ENCODE peak calls at places on chromosomes 7 and 10, in four cellular contexts. Q, X, N and E are unnamed samples.
A peak's percentile ranks its signal among the peaks of the same experiment; 100 is the strongest.

GRCh38 chr10:92552310-92552709 is 21.6 kb downstream of the IDE start:
- DNase-seq in N (no peak), Q (no peak), X (no peak), E (peak; percentile 25)

GRCh38 chr7:140541513-140542192 is 62.3 kb upstream of the MKRN1 start:
- DNase-seq in Q (peak; percentile 95), X (no peak), N (peak; percentile 25), E (no peak)

GRCh38 chr7:144820557-144820956 is 15.3 kb downstream of the TPK1 start:
- DNase-seq in X (no peak), Q (no peak), N (no peak), E (no peak)

GRCh38 chr10:131997366-131998049 is 15.8 kb upstream of the BNIP3 start:
- DNase-seq in N (peak; percentile 75), X (no peak), Q (peak; percentile 28), E (no peak)

GRCh38 chr10:137031-137430 is 1.8 kb downstream of the ZMYND11 start:
- DNase-seq in X (peak; percentile 35), Q (peak; percentile 67), N (peak; percentile 17), E (peak; percentile 59)

GRCh38 chr7:157389951-157390730 is 53.3 kb downstream of the DNAJB6 start:
- DNase-seq in Q (no peak), X (no peak), N (no peak), E (peak; percentile 99)

GRCh38 chr7:3043544-3044395 is at the start of gene CARD11:
- DNase-seq in N (peak; percentile 21), Q (no peak), X (peak; percentile 83), E (no peak)

GRCh38 chr10:1963341-1963740 is 226.0 kb upstream of the ADARB2 start:
- DNase-seq in Q (no peak), X (no peak), N (no peak), E (no peak)

GRCh38 chr7:152588350-152588749 is 87.6 kb downstream of the XRCC2 start:
- DNase-seq in Q (no peak), N (no peak), X (no peak), E (no peak)

GRCh38 chr10:3500408-3500856 is 284.6 kb downstream of the KLF6 start:
- DNase-seq in Q (peak; percentile 88), N (no peak), X (no peak), E (no peak)

GRCh38 chr10:132897516-132898381 is 44.6 kb downstream of the CFAP46 start:
- DNase-seq in X (no peak), N (no peak), Q (no peak), E (no peak)

GRCh38 chr7:40015790-40016296 is 65.8 kb downstream of the CDK13 start:
- DNase-seq in Q (no peak), N (peak; percentile 53), X (no peak), E (peak; percentile 50)

GRCh38 chr10:68073631-68074403 is 1.3 kb downstream of the HERC4 start:
- DNase-seq in X (no peak), N (peak; percentile 61), Q (no peak), E (peak; percentile 52)

GRCh38 chr10:113594673-113595072 is 41.8 kb downstream of the HABP2 start:
- DNase-seq in X (no peak), N (no peak), Q (no peak), E (no peak)

GRCh38 chr10:120069700-120070099 is 177.2 kb downstream of the SEC23IP start:
- DNase-seq in N (no peak), Q (no peak), X (no peak), E (no peak)

GRCh38 chr7:45136106-45137060 is 21.2 kb upstream of the RAMP3 start:
- DNase-seq in N (peak; percentile 73), Q (peak; percentile 90), X (peak; percentile 77), E (peak; percentile 94)

GRCh38 chr10:49518982-49519578 is 19.8 kb downstream of the ERCC6 start:
- DNase-seq in N (peak; percentile 62), Q (peak; percentile 59), X (peak; percentile 81), E (peak; percentile 59)

GRCh38 chr10:78572565-78572964 is 496.2 kb upstream of the ZMIZ1 start:
- DNase-seq in Q (no peak), N (no peak), X (no peak), E (no peak)
- TF ChIP-seq MYC in Q (no peak), N (no peak), X (no peak), E (no peak)

GRCh38 chr10:102775973-102776669 is 32.4 kb downstream of the WBP1L start:
- DNase-seq in X (peak; percentile 24), Q (no peak), N (peak; percentile 98), E (no peak)

GRCh38 chr10:102775201-102775972 is 31.6 kb downstream of the WBP1L start:
- DNase-seq in N (peak; percentile 45), X (no peak), Q (no peak), E (no peak)

GRCh38 chr10:102777696-102778530 is 34.2 kb downstream of the WBP1L start:
- DNase-seq in Q (no peak), X (no peak), N (no peak), E (no peak)

GRCh38 chr10:102778781-102779180 is 35.0 kb downstream of the WBP1L start:
- DNase-seq in N (no peak), Q (no peak), X (no peak), E (no peak)

GRCh38 chr10:102776779-102777417 is 33.1 kb downstream of the WBP1L start:
- DNase-seq in Q (no peak), N (peak; percentile 92), X (peak; percentile 68), E (no peak)
- TF ChIP-seq POLR2A in Q (no peak), N (peak; percentile 62), X (no peak), E (no peak)

GRCh38 chr7:116771640-116772039 is 90.7 kb upstream of the CAPZA2 start:
- DNase-seq in X (no peak), Q (no peak), N (no peak), E (no peak)
- H3K4me3 ChIP-seq in X (no peak overlapping the region), Q (no peak overlapping the region), N (no peak overlapping the region), E (no peak overlapping the region)

GRCh38 chr10:63707254-63707910 is 186.2 kb downstream of the REEP3 start:
- DNase-seq in N (peak; percentile 99), X (peak; percentile 37), Q (peak; percentile 75), E (peak; percentile 88)
- TF ChIP-seq MYC in N (no peak), X (no peak), Q (no peak), E (no peak)

GRCh38 chr10:24723788-24724380 is at the start of gene ARHGAP21:
- DNase-seq in X (peak; percentile 68), N (peak; percentile 73), Q (peak; percentile 53), E (peak; percentile 62)
- TF ChIP-seq POLR2A in X (no peak), N (no peak), Q (no peak), E (no peak)

GRCh38 chr10:124091646-124092269 is 1.6 kb downstream of the CHST15 start:
- DNase-seq in Q (peak; percentile 21), X (no peak), N (peak; percentile 38), E (no peak)

GRCh38 chr10:124087672-124088634 is 5.4 kb downstream of the CHST15 start:
- DNase-seq in Q (no peak), N (no peak), X (no peak), E (no peak)

GRCh38 chr10:124088944-124089343 is 4.5 kb downstream of the CHST15 start:
- DNase-seq in N (no peak), Q (no peak), X (no peak), E (no peak)

GRCh38 chr10:124090630-124091209 is 2.7 kb downstream of the CHST15 start:
- DNase-seq in Q (no peak), N (no peak), X (no peak), E (no peak)

DNA sequence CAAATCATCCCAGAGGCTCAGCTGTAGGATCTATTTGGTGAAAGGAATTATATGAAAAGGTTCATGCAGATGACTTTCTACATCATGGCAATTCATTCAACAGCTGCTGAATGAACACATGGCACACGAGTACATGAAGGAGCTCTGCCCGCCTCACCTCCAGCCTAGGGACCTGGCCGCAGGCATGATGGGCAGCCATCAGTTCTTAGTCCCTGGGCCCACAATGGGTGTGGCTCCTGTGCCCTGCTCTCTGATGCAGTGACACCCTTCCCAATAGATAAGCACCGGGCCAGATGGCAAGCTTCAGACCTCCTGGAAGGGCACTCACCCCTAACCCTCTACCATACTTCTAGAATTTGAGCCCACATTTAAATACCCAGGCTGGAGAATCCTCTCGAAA is 3.5 kb downstream of the CHST15 start:
- DNase-seq in X (no peak), Q (no peak), N (no peak), E (no peak)
- H3K4me3 ChIP-seq in X (no peak overlapping the region), Q (no peak overlapping the region), N (no peak overlapping the region), E (no peak overlapping the region)